ENCODE peak calls at places on chromosomes 7 and 10, in five cellular contexts. E is GM12865, J is neural crest cell, I is fibroblast of pulmonary artery, P is pancreas. N is an unnamed sample.

GRCh38 chr7:264541-265191 is 25.3 kb upstream of the FOXL3 start:
- DNase-seq in E (no peak), J (no peak), I (no peak), P (peak; percentile 59), N (no peak)

GRCh38 chr10:116634126-116634975 is 13.6 kb downstream of the PNLIPRP2 start:
- DNase-seq in E (no peak), J (no peak), I (no peak), P (no peak), N (no peak)

GRCh38 chr10:129417164-129417563 is 49.9 kb upstream of the MGMT start:
- DNase-seq in E (no peak), J (no peak), I (no peak), P (no peak), N (no peak)

GRCh38 chr7:1175967-1176851 is 16.2 kb upstream of the ZFAND2A start:
- DNase-seq in E (peak; percentile 84), J (peak; percentile 99), I (peak; percentile 73), P (peak; percentile 93), N (peak; percentile 89)

GRCh38 chr10:62374862-62375710 is 917 bp downstream of the ZNF365 start:
- DNase-seq in E (peak; percentile 6), J (no peak), I (no peak), P (peak; percentile 34), N (peak; percentile 22)

GRCh38 chr7:18770154-18770807 is 274.7 kb downstream of the HDAC9 start:
- DNase-seq in E (no peak), J (no peak), I (peak; percentile 74), P (no peak), N (no peak)

GRCh38 chr10:77274046-77274795 is 363.4 kb downstream of the KCNMA1 start:
- DNase-seq in E (no peak), J (no peak), I (no peak), P (no peak), N (no peak)

GRCh38 chr7:50584793-50585399 is 19.7 kb upstream of the DDC start:
- DNase-seq in E (no peak), J (no peak), I (no peak), P (no peak), N (no peak)

GRCh38 chr7:138000081-138000701 is 1.7 kb downstream of the CREB3L2 start:
- DNase-seq in E (peak; percentile 43), J (peak; percentile 28), I (peak; percentile 94), P (no peak), N (no peak)

GRCh38 chr7:29486191-29486700 is 77.4 kb upstream of the PRR15 start:
- DNase-seq in E (no peak), J (no peak), I (no peak), P (no peak), N (no peak)

GRCh38 chr10:47183726-47184084 is 116.3 kb upstream of the GDF10 start:
- DNase-seq in E (no peak), J (no peak), I (peak; percentile 14), P (no peak), N (no peak)

GRCh38 chr10:116771101-116771705 is 28.8 kb upstream of the HSPA12A start:
- DNase-seq in E (no peak), J (no peak), I (peak; percentile 95), P (no peak), N (no peak)

GRCh38 chr7:38369816-38370493 is 96.5 kb upstream of the TARP start:
- DNase-seq in E (peak; percentile 80), J (peak; percentile 94), I (peak; percentile 92), P (peak; percentile 91), N (peak; percentile 66)

GRCh38 chr7:124497209-124497608 is 268.4 kb downstream of the GPR37 start:
- DNase-seq in E (no peak), J (no peak), I (no peak), P (no peak), N (no peak)

GRCh38 chr7:13017325-13017853 is 330.0 kb downstream of the ARL4A start:
- DNase-seq in E (no peak), J (no peak), I (peak; percentile 55), P (no peak), N (no peak)

GRCh38 chr10:97879241-97879640 is 29.6 kb downstream of the GOLGA7B start:
- DNase-seq in E (no peak), J (no peak), I (no peak), P (no peak), N (no peak)

GRCh38 chr7:117810642-117811512 is 62.4 kb downstream of the CTTNBP2 start:
- DNase-seq in E (no peak), J (no peak), I (no peak), P (no peak), N (no peak)

GRCh38 chr10:129965940-129966339 is 1.9 kb upstream of the EBF3 start:
- DNase-seq in E (no peak), J (no peak), I (no peak), P (no peak), N (no peak)

GRCh38 chr10:43653746-43654145 is 5.1 kb upstream of the ZNF32 start:
- DNase-seq in E (no peak), J (no peak), I (no peak), P (no peak), N (no peak)

GRCh38 chr7:54931532-54931931 is 87.3 kb upstream of the EGFR start:
- DNase-seq in E (no peak), J (no peak), I (no peak), P (no peak), N (no peak)

GRCh38 chr7:6564091-6564770 is 13.0 kb upstream of the GRID2IP start:
- DNase-seq in E (no peak), J (no peak), I (no peak), P (no peak), N (no peak)

GRCh38 chr7:26153823-26154783 is 2.1 kb downstream of the NFE2L3 start:
- DNase-seq in E (no peak), J (no peak), I (peak; percentile 56), P (no peak), N (no peak)

GRCh38 chr7:140640727-140641531 is at the start of gene DENND2A:
- DNase-seq in E (no peak), J (peak; percentile 70), I (peak; percentile 58), P (peak; percentile 83), N (peak; percentile 55)

GRCh38 chr7:140646931-140647647 is 6.5 kb upstream of the DENND2A start:
- DNase-seq in E (peak; percentile 32), J (peak; percentile 49), I (peak; percentile 35), P (no peak), N (peak; percentile 64)

GRCh38 chr7:140643416-140643815 is 2.8 kb upstream of the DENND2A start:
- DNase-seq in E (no peak), J (no peak), I (no peak), P (no peak), N (no peak)

GRCh38 chr7:140641532-140642191 is 1.0 kb upstream of the DENND2A start:
- DNase-seq in E (no peak), J (no peak), I (no peak), P (no peak), N (no peak)

DNA sequence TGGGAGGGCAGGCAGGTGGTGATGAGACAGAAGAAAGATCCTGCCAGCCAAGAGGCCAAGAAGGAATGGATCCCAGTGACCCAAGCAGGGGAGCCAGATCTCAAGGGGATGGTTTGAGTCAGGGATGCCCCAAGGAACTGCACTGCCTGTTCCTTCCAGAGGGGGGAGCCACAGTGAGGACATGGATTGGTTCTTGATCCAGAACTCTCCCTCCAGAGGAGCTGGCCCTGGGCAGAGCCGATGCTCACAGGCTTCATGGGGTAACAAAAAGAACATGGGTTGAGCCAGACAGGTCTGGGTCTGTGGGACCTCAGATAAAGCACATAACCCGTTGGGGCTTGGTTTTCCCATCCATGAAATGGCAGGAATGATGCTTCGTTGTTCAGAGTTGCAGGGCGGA is 4.6 kb upstream of the DENND2A start:
- DNase-seq in E (no peak), J (no peak), I (no peak), P (no peak), N (no peak)
- TF ChIP-seq CTCF in E (peak; percentile 44), J (peak; percentile 48), I (peak; percentile 37), P (no peak), N (peak; percentile 6)

GRCh38 chr7:149028346-149029109 is at the start of gene PDIA4:
- DNase-seq in E (peak; percentile 100), J (peak; percentile 99), I (peak; percentile 99), P (peak; percentile 100), N (peak; percentile 99)
- TF ChIP-seq CTCF in E (peak; percentile 26), J (peak; percentile 47), I (no peak), P (no peak), N (peak; percentile 5)

GRCh38 chr7:156155988-156156733 is 343.9 kb upstream of the SHH start:
- DNase-seq in E (no peak), J (no peak), I (no peak), P (no peak), N (no peak)

GRCh38 chr7:156157409-156158012 is 345.2 kb upstream of the SHH start:
- DNase-seq in E (no peak), J (no peak), I (no peak), P (no peak), N (no peak)

GRCh38 chr7:156158213-156158612 is 345.9 kb upstream of the SHH start:
- DNase-seq in E (no peak), J (no peak), I (no peak), P (no peak), N (no peak)

GRCh38 chr7:156158693-156159092 is 346.4 kb upstream of the SHH start:
- DNase-seq in E (no peak), J (no peak), I (no peak), P (no peak), N (no peak)

DNA sequence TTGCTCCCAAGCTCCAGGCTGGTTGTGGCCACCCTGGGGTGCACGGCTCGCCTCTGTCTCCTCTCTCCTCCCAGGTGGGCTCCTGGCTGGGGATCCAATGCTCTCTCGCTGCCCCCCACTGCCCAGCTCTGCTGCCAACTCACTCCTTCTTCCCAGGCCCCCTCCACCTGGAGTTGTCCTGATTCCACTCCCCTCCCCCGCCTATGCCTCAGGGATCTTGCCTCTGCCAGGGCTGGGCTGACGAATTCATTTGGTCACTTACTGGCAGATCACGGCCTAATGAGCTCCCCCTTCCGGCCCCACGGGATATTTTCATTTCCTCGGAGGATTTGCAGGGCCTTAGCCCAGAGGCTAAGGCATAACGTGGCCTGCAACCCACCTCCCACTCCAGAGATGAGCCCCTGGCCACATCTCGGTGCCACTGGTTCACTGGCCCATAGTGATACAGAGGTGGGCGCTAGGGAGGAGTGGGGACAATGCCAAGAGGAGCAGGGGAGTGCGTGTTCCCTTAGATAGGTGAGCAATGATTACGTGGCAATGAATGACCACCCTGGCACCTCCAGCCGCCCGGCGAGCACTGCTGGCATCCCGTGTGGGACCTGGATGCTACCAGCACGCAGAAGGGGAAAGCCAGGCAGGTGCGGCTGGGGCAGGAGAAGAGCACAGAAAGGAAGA is 344.6 kb upstream of the SHH start:
- DNase-seq in E (peak; percentile 14), J (peak; percentile 52), I (no peak), P (no peak), N (no peak)
- TF ChIP-seq CTCF in E (no peak), J (peak; percentile 58), I (no peak), P (no peak), N (no peak)

DNA sequence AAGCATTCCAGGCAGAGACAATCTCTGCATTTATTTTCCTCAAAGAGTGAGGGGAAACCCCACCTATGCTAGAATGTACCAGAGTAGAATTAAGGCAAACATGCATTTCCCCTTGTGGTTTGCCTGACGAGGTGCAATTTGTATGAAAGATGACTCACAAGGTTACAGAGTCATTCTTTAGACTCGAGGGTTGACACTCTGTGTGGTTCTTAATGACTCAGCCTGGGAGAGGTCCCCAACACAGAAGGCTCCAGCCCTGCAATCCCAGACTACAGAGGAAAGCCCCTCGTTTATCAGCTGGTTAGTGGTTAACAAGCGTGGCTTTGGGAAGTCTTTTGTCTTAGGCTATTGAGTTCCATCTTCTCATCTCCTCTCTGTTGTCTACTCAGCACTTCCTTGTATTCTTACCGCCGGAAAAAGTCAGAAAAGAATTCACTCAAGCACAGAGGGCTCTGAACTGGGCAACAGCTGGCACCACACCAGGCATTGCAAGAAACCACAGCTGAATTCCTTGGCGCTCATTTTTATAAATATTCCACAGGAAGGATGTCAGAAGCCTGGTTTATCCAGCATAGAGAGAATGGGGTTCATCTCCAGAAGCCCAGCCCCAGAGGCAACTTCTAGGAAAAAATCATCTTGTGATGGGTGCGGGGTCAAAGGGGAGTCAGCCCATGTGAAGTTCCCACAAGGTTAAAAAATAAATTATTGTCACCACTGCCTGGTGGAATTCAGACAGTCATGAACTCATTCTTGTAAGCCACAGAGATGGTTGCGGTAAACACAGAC is 24.4 kb upstream of the SVIL start:
- DNase-seq in E (peak; percentile 88), J (no peak), I (peak; percentile 99), P (no peak), N (peak; percentile 54)
- TF ChIP-seq CTCF in E (no peak), J (peak; percentile 45), I (peak; percentile 60), P (no peak), N (no peak)

N was measured in GM13976.